ENCODE peak calls at places on chromosomes 3 and 15, in ten cellular contexts. One of them, this sample, is unnamed. For H3K4me1, the result is how much of the 10 kb centered on the place peaks cover.

GRCh38 chr15:59309405-59309804 is 63.3 kb downstream of the MYO1E start:
- DNase-seq in neuronal stem cell: no peak
- DNase-seq in endodermal cell: no peak
- DNase-seq in GM23248: no peak
- DNase-seq in breast epithelium: no peak
- DNase-seq in sigmoid colon: no peak
- DNase-seq in adipocyte: no peak
- DNase-seq in aorta: no peak
- DNase-seq in mucosa of descending colon: no peak
- DNase-seq in psoas muscle: no peak
- DNase-seq in this sample: no peak

GRCh38 chr15:29050870-29051269 is 165.1 kb downstream of the APBA2 start:
- DNase-seq in endodermal cell: peak
- DNase-seq in sigmoid colon: no peak
- DNase-seq in GM23248: peak
- DNase-seq in adipocyte: peak
- DNase-seq in mucosa of descending colon: no peak
- DNase-seq in psoas muscle: no peak
- DNase-seq in aorta: no peak
- DNase-seq in neuronal stem cell: no peak
- DNase-seq in breast epithelium: no peak
- DNase-seq in this sample: no peak

GRCh38 chr15:80709542-80709941 is 14.4 kb downstream of the ABHD17C start:
- DNase-seq in neuronal stem cell: no peak
- DNase-seq in psoas muscle: no peak
- DNase-seq in mucosa of descending colon: peak
- DNase-seq in GM23248: no peak
- DNase-seq in aorta: no peak
- DNase-seq in endodermal cell: no peak
- DNase-seq in breast epithelium: no peak
- DNase-seq in sigmoid colon: no peak
- DNase-seq in adipocyte: no peak
- DNase-seq in this sample: no peak

GRCh38 chr15:80485370-80486164 is 81.4 kb downstream of the ARNT2 start:
- DNase-seq in aorta: no peak
- DNase-seq in endodermal cell: no peak
- DNase-seq in psoas muscle: no peak
- DNase-seq in sigmoid colon: no peak
- DNase-seq in neuronal stem cell: no peak
- DNase-seq in adipocyte: no peak
- DNase-seq in GM23248: no peak
- DNase-seq in mucosa of descending colon: no peak
- DNase-seq in breast epithelium: no peak
- DNase-seq in this sample: no peak

GRCh38 chr3:49721861-49722781 is 1.6 kb downstream of the GMPPB start:
- DNase-seq in neuronal stem cell: no peak
- DNase-seq in aorta: peak
- DNase-seq in endodermal cell: no peak
- DNase-seq in adipocyte: no peak
- DNase-seq in sigmoid colon: peak
- DNase-seq in psoas muscle: no peak
- DNase-seq in GM23248: no peak
- DNase-seq in mucosa of descending colon: peak
- DNase-seq in breast epithelium: no peak
- DNase-seq in this sample: no peak

GRCh38 chr15:68820205-68820588 is 498 bp downstream of the ANP32A start:
- DNase-seq in neuronal stem cell: no peak
- DNase-seq in psoas muscle: peak
- DNase-seq in aorta: peak
- DNase-seq in breast epithelium: no peak
- DNase-seq in endodermal cell: peak
- DNase-seq in adipocyte: peak
- DNase-seq in GM23248: peak
- DNase-seq in sigmoid colon: peak
- DNase-seq in mucosa of descending colon: peak
- DNase-seq in this sample: peak

GRCh38 chr3:54427951-54428871 is 305.9 kb downstream of the CACNA2D3 start:
- DNase-seq in neuronal stem cell: peak
- DNase-seq in adipocyte: peak
- DNase-seq in psoas muscle: peak
- DNase-seq in aorta: no peak
- DNase-seq in GM23248: peak
- DNase-seq in sigmoid colon: peak
- DNase-seq in breast epithelium: peak
- DNase-seq in endodermal cell: peak
- DNase-seq in mucosa of descending colon: peak
- DNase-seq in this sample: no peak

GRCh38 chr15:89167267-89168176 is 53.9 kb downstream of the RLBP1 start:
- DNase-seq in aorta: no peak
- DNase-seq in sigmoid colon: no peak
- DNase-seq in psoas muscle: peak
- DNase-seq in endodermal cell: peak
- DNase-seq in adipocyte: peak
- DNase-seq in GM23248: peak
- DNase-seq in breast epithelium: peak
- DNase-seq in mucosa of descending colon: no peak
- DNase-seq in neuronal stem cell: no peak
- DNase-seq in this sample: peak

GRCh38 chr3:47780727-47781325 is 867 bp downstream of the SMARCC1 start:
- DNase-seq in adipocyte: peak
- DNase-seq in GM23248: peak
- DNase-seq in psoas muscle: no peak
- DNase-seq in endodermal cell: no peak
- DNase-seq in aorta: no peak
- DNase-seq in sigmoid colon: no peak
- DNase-seq in mucosa of descending colon: no peak
- DNase-seq in breast epithelium: no peak
- DNase-seq in neuronal stem cell: peak
- DNase-seq in this sample: no peak

GRCh38 chr3:24315991-24316390 is 178.7 kb downstream of the THRB start:
- DNase-seq in adipocyte: peak
- DNase-seq in mucosa of descending colon: no peak
- DNase-seq in sigmoid colon: no peak
- DNase-seq in breast epithelium: no peak
- DNase-seq in neuronal stem cell: no peak
- DNase-seq in psoas muscle: no peak
- DNase-seq in endodermal cell: no peak
- DNase-seq in aorta: no peak
- DNase-seq in GM23248: peak
- DNase-seq in this sample: no peak

GRCh38 chr15:77019476-77020331 is 24.8 kb downstream of the PSTPIP1 start:
- DNase-seq in breast epithelium: no peak
- DNase-seq in adipocyte: no peak
- DNase-seq in neuronal stem cell: no peak
- DNase-seq in aorta: peak
- DNase-seq in GM23248: peak
- DNase-seq in endodermal cell: peak
- DNase-seq in mucosa of descending colon: peak
- DNase-seq in psoas muscle: no peak
- DNase-seq in sigmoid colon: no peak
- DNase-seq in this sample: no peak

GRCh38 chr3:72310028-72310987 is 525.4 kb upstream of the PROK2 start:
- DNase-seq in breast epithelium: no peak
- DNase-seq in psoas muscle: no peak
- DNase-seq in sigmoid colon: no peak
- DNase-seq in neuronal stem cell: no peak
- DNase-seq in endodermal cell: no peak
- DNase-seq in adipocyte: peak
- DNase-seq in aorta: no peak
- DNase-seq in mucosa of descending colon: peak
- DNase-seq in GM23248: peak
- DNase-seq in this sample: no peak

GRCh38 chr3:195815169-195815771 is 3.5 kb upstream of the MUC4 start:
- DNase-seq in breast epithelium: no peak
- DNase-seq in sigmoid colon: peak
- DNase-seq in GM23248: no peak
- DNase-seq in neuronal stem cell: no peak
- DNase-seq in aorta: no peak
- DNase-seq in adipocyte: no peak
- DNase-seq in endodermal cell: peak
- DNase-seq in mucosa of descending colon: no peak
- DNase-seq in psoas muscle: no peak
- DNase-seq in this sample: no peak

GRCh38 chr3:54538346-54538745 is 389.5 kb downstream of the LRTM1 start:
- DNase-seq in aorta: no peak
- DNase-seq in neuronal stem cell: no peak
- DNase-seq in endodermal cell: peak
- DNase-seq in breast epithelium: no peak
- DNase-seq in psoas muscle: no peak
- DNase-seq in mucosa of descending colon: no peak
- DNase-seq in sigmoid colon: no peak
- DNase-seq in adipocyte: no peak
- DNase-seq in GM23248: no peak
- DNase-seq in this sample: no peak

GRCh38 chr15:90960316-90961091 is 5.8 kb downstream of the RCCD1 start:
- DNase-seq in mucosa of descending colon: no peak
- DNase-seq in aorta: no peak
- DNase-seq in breast epithelium: no peak
- DNase-seq in psoas muscle: no peak
- DNase-seq in GM23248: peak
- DNase-seq in neuronal stem cell: no peak
- DNase-seq in endodermal cell: no peak
- DNase-seq in adipocyte: no peak
- DNase-seq in sigmoid colon: no peak
- DNase-seq in this sample: no peak

GRCh38 chr15:75176404-75176761 is 25.3 kb upstream of the C15orf39 start:
- DNase-seq in mucosa of descending colon: no peak
- DNase-seq in neuronal stem cell: no peak
- DNase-seq in adipocyte: peak
- DNase-seq in sigmoid colon: no peak
- DNase-seq in endodermal cell: no peak
- DNase-seq in psoas muscle: no peak
- DNase-seq in GM23248: no peak
- DNase-seq in breast epithelium: peak
- DNase-seq in aorta: peak
- DNase-seq in this sample: no peak
- H3K4me1 ChIP-seq in mucosa of descending colon: under half
- H3K4me1 ChIP-seq in neuronal stem cell: under half
- H3K4me1 ChIP-seq in adipocyte: half or more
- H3K4me1 ChIP-seq in sigmoid colon: half or more
- H3K4me1 ChIP-seq in endodermal cell: under half
- H3K4me1 ChIP-seq in psoas muscle: under half
- H3K4me1 ChIP-seq in GM23248: under half
- H3K4me1 ChIP-seq in breast epithelium: under half
- H3K4me1 ChIP-seq in aorta: under half
- H3K4me1 ChIP-seq in this sample: under half

DNA sequence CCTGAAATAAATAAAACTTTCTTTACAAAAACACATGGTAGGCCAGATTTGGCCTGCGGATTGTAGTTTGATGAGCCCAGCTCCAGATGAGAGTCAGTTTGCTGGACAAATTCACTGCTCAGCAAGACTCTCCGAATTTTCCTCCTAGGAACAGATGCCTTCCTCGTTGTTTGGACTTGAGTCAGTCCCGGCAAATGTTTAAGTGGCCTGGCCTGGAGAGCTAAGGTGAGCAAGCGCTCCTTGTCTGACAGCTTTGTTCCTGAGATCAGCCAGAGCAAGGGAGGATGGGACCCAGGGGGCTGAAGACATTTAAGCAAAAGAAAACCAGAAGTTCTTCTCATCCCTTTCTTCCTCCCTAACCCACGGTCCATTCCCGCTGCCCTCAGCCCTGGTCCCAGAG is 40.2 kb downstream of the POLR2M start:
- DNase-seq in endodermal cell: no peak
- DNase-seq in psoas muscle: no peak
- DNase-seq in mucosa of descending colon: no peak
- DNase-seq in sigmoid colon: no peak
- DNase-seq in GM23248: no peak
- DNase-seq in breast epithelium: no peak
- DNase-seq in adipocyte: no peak
- DNase-seq in neuronal stem cell: no peak
- DNase-seq in aorta: no peak
- DNase-seq in this sample: no peak
- H3K4me3 ChIP-seq in endodermal cell: no peak
- H3K4me3 ChIP-seq in psoas muscle: peak
- H3K4me3 ChIP-seq in mucosa of descending colon: no peak
- H3K4me3 ChIP-seq in sigmoid colon: peak
- H3K4me3 ChIP-seq in GM23248: no peak
- H3K4me3 ChIP-seq in breast epithelium: peak
- H3K4me3 ChIP-seq in adipocyte: peak
- H3K4me3 ChIP-seq in neuronal stem cell: no peak
- H3K4me3 ChIP-seq in aorta: no peak
- H3K4me3 ChIP-seq in this sample: peak

DNA sequence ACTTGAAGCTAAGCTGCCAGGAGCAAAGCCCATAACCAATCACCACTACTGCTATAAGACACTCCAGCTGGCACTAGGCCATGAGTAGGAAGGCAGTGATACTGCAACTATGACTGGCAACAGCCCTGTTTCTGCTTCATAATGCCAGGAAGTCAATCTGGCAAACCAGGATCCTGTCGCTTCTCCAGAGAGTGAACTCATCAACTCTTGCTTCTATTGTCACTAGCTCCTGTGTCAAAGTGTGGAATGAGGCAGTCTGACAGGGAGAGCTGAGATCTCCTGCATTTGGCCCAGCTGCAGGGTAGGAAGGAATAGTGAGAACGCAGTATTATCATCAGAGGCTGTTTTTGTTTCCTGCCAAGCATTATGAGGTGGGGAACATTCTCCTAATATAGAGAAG is 105.3 kb downstream of the CTNNB1 start:
- DNase-seq in neuronal stem cell: no peak
- DNase-seq in adipocyte: peak
- DNase-seq in endodermal cell: no peak
- DNase-seq in aorta: no peak
- DNase-seq in mucosa of descending colon: no peak
- DNase-seq in GM23248: peak
- DNase-seq in sigmoid colon: no peak
- DNase-seq in breast epithelium: no peak
- DNase-seq in psoas muscle: no peak
- DNase-seq in this sample: no peak
- H3K4me1 ChIP-seq in neuronal stem cell: under half
- H3K4me1 ChIP-seq in adipocyte: under half
- H3K4me1 ChIP-seq in endodermal cell: under half
- H3K4me1 ChIP-seq in aorta: under half
- H3K4me1 ChIP-seq in mucosa of descending colon: under half
- H3K4me1 ChIP-seq in GM23248: under half
- H3K4me1 ChIP-seq in sigmoid colon: under half
- H3K4me1 ChIP-seq in breast epithelium: under half
- H3K4me1 ChIP-seq in psoas muscle: under half
- H3K4me1 ChIP-seq in this sample: under half

DNA sequence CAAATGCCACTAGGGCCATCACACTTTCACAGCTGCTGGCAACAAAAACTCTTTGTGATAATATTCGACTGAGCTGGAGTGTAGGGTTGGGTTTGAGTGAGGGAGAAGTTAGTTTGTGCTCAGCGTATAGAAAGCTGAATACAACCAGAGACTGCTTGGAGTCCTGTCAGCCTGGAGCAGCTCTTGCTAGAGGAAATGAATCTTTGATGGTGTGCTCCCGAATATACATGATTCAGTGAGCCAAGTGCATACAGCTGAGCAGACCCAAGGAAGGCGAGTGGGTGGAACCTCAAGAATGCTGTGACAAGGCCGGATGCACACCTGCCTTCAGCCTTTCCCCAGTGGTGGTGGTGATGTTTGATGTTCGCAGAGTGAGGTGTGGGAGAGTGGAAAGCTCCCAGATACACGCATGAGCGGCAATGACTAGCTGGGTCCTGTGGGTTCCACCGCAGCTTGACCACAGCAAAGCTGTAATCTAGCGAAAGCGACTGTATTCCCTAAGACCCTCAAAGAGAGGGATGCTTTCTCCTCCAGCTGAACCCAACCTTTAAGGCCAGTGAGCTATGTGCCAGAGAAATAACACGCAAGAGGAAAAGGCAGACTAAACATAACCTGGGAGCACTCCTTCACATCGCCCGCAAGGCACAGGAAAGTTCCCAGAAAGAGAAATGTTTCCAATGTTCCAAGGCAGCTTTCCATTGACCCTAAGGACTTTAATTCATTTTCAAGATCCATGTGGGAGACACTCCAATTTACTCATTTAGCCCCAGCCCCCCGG is 1.2 kb downstream of the ARHGEF3 start:
- DNase-seq in adipocyte: no peak
- DNase-seq in neuronal stem cell: no peak
- DNase-seq in aorta: no peak
- DNase-seq in sigmoid colon: no peak
- DNase-seq in mucosa of descending colon: peak
- DNase-seq in endodermal cell: peak
- DNase-seq in psoas muscle: no peak
- DNase-seq in GM23248: no peak
- DNase-seq in breast epithelium: no peak
- DNase-seq in this sample: peak
- H3K4me3 ChIP-seq in adipocyte: peak
- H3K4me3 ChIP-seq in neuronal stem cell: no peak
- H3K4me3 ChIP-seq in aorta: no peak
- H3K4me3 ChIP-seq in sigmoid colon: peak
- H3K4me3 ChIP-seq in mucosa of descending colon: peak
- H3K4me3 ChIP-seq in endodermal cell: peak
- H3K4me3 ChIP-seq in psoas muscle: peak
- H3K4me3 ChIP-seq in GM23248: peak
- H3K4me3 ChIP-seq in breast epithelium: peak
- H3K4me3 ChIP-seq in this sample: peak

This sample was measured in naive thymus-derived CD4-positive, alpha-beta T cell.